ENCODE peak calls at places on chromosome 11, in ten cellular contexts. O is fibroblast of the aortic adventitia; T is GM23248; I is HCT116; Y is GM06990; D is aorta; S is cardiac muscle cell; E is CD8-positive, alpha-beta memory T cell; C is AG09309; W is tibial nerve. V is an unnamed sample.

GRCh38 chr11:35313066-35313765 is 106.1 kb downstream of the SLC1A2 start:
- DNase-seq in O (no peak), T (no peak), I (no peak), Y (peak; percentile 81), D (no peak), S (peak; percentile 7), E (no peak), C (no peak), W (no peak), V (no peak)

GRCh38 chr11:64201524-64201923 is 5.0 kb upstream of the FERMT3 start:
- DNase-seq in O (no peak), T (no peak), I (no peak), Y (no peak), D (no peak), S (no peak), E (no peak), C (no peak), W (no peak), V (no peak)

GRCh38 chr11:96257972-96258951 is 84.7 kb downstream of the MAML2 start:
- DNase-seq in O (no peak), T (peak; percentile 49), I (no peak), Y (peak; percentile 40), D (no peak), S (no peak), E (peak; percentile 63), C (no peak), W (no peak), V (no peak)

GRCh38 chr11:22390283-22390655 is 52.1 kb downstream of the SLC17A6 start:
- DNase-seq in O (no peak), T (no peak), I (no peak), Y (no peak), D (no peak), S (no peak), E (no peak), C (no peak), W (no peak), V (no peak)

GRCh38 chr11:30488304-30488998 is 97.7 kb downstream of the MPPED2 start:
- DNase-seq in O (peak; percentile 28), T (no peak), I (no peak), Y (no peak), D (no peak), S (peak; percentile 36), E (no peak), C (no peak), W (no peak), V (no peak)

GRCh38 chr11:121575250-121575962 is 122.6 kb upstream of the SORL1-AS1 start:
- DNase-seq in O (no peak), T (peak; percentile 8), I (no peak), Y (peak; percentile 75), D (peak; percentile 88), S (no peak), E (no peak), C (peak; percentile 64), W (no peak), V (no peak)

GRCh38 chr11:110376711-110377324 is 52.9 kb upstream of the FDX1 start:
- DNase-seq in O (peak; percentile 91), T (peak; percentile 82), I (peak; percentile 85), Y (no peak), D (peak; percentile 75), S (peak; percentile 94), E (peak; percentile 22), C (peak; percentile 42), W (peak; percentile 18), V (no peak)

GRCh38 chr11:94183886-94184264 is 55.2 kb downstream of the PANX1 start:
- DNase-seq in O (peak; percentile 79), T (peak; percentile 43), I (peak; percentile 49), Y (peak; percentile 22), D (peak; percentile 71), S (peak; percentile 63), E (no peak), C (no peak), W (peak; percentile 34), V (no peak)

GRCh38 chr11:111811445-111811844 is 45.3 kb upstream of the PPP2R1B start:
- DNase-seq in O (no peak), T (no peak), I (no peak), Y (no peak), D (no peak), S (no peak), E (no peak), C (no peak), W (no peak), V (no peak)
- H3K4me3 ChIP-seq in O (no peak overlapping the region), T (no peak overlapping the region), I (no peak overlapping the region), Y (no peak overlapping the region), D (no peak overlapping the region), S (no peak overlapping the region), E (no peak overlapping the region), C (no peak overlapping the region), W (no peak overlapping the region), V (no peak overlapping the region)

GRCh38 chr11:69773626-69774353 is 1.4 kb downstream of the FGF4 start:
- DNase-seq in O (no peak), T (no peak), I (no peak), Y (no peak), D (no peak), S (no peak), E (no peak), C (no peak), W (no peak), V (no peak)

GRCh38 chr11:69772646-69773045 is 2.5 kb downstream of the FGF4 start:
- DNase-seq in O (no peak), T (no peak), I (no peak), Y (no peak), D (no peak), S (no peak), E (no peak), C (no peak), W (no peak), V (no peak)

GRCh38 chr11:69778373-69778772 is 3.2 kb upstream of the FGF4 start:
- DNase-seq in O (no peak), T (no peak), I (no peak), Y (no peak), D (no peak), S (no peak), E (no peak), C (no peak), W (no peak), V (no peak)

GRCh38 chr11:69774354-69775162 is 583 bp downstream of the FGF4 start:
- DNase-seq in O (no peak), T (no peak), I (no peak), Y (no peak), D (no peak), S (peak; percentile 23), E (no peak), C (no peak), W (no peak), V (no peak)

DNA sequence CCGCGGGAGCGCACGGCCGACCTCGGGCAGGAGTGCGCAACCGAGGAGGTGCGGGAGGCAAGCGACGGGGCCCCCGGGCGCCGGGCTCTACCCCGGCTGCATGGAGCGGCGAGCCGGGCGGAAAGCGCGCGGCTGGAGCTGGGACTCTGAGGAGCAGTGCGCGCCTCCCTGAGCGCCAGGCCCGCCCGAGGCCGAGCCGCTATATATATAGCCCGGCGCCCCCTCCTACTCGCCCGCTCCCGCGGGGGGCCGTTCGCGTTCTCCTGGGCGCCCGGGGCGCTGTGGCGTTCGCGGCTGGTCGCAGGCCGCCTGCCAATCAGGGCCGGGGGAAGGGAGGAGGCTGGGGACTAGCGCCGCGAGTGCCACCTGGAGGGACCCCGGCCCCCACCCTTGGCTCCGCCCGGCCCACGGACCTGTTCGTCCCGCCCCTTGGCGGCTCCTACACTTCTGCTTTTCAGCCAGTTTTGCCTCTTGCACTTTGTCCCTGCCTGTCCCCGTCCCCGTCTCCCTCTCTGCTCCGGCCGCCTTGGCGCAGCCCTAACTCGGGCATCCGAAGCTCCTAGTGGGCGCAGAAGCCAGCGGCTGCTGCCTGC is at the start of gene FGF4:
- DNase-seq in O (no peak), T (no peak), I (no peak), Y (no peak), D (no peak), S (peak; percentile 37), E (no peak), C (no peak), W (no peak), V (no peak)
- H3K4me3 ChIP-seq in O (no peak within 1 kb of the TSS), T (no peak within 1 kb of the TSS), I (no peak within 1 kb of the TSS), Y (no peak within 1 kb of the TSS), D (no peak within 1 kb of the TSS), S (peak within 1 kb of the TSS; percentile 13), E (no peak within 1 kb of the TSS), C (no peak within 1 kb of the TSS), W (no peak within 1 kb of the TSS), V (no peak within 1 kb of the TSS)

GRCh38 chr11:116930177-116930576 is 92.8 kb upstream of the APOA1 start:
- DNase-seq in O (peak; percentile 57), T (peak; percentile 22), I (no peak), Y (no peak), D (no peak), S (peak; percentile 30), E (peak; percentile 61), C (no peak), W (no peak), V (no peak)

GRCh38 chr11:116931206-116931953 is 94.0 kb upstream of the APOA1 start:
- DNase-seq in O (peak; percentile 40), T (peak; percentile 46), I (no peak), Y (no peak), D (no peak), S (no peak), E (peak; percentile 79), C (no peak), W (no peak), V (no peak)

GRCh38 chr11:116932182-116932581 is 94.8 kb upstream of the APOA1 start:
- DNase-seq in O (no peak), T (no peak), I (no peak), Y (no peak), D (no peak), S (no peak), E (peak; percentile 31), C (no peak), W (no peak), V (no peak)

GRCh38 chr11:116929393-116930090 is 92.1 kb upstream of the APOA1 start:
- DNase-seq in O (peak; percentile 51), T (peak; percentile 53), I (no peak), Y (no peak), D (no peak), S (no peak), E (no peak), C (no peak), W (no peak), V (no peak)

GRCh38 chr11:116930586-116930985 is 93.2 kb upstream of the APOA1 start:
- DNase-seq in O (no peak), T (no peak), I (no peak), Y (no peak), D (no peak), S (no peak), E (no peak), C (no peak), W (no peak), V (no peak)
- H3K4me3 ChIP-seq in O (peak overlapping the region; percentile 45), T (no peak overlapping the region), I (no peak overlapping the region), Y (no peak overlapping the region), D (no peak overlapping the region), S (no peak overlapping the region), E (peak overlapping the region; percentile 6), C (no peak overlapping the region), W (no peak overlapping the region), V (peak overlapping the region; percentile 10)

GRCh38 chr11:131912127-131912526 is 541.7 kb downstream of the NTM start:
- DNase-seq in O (no peak), T (no peak), I (no peak), Y (no peak), D (no peak), S (no peak), E (no peak), C (no peak), W (no peak), V (no peak)

GRCh38 chr11:131908316-131908715 is 537.9 kb downstream of the NTM start:
- DNase-seq in O (no peak), T (peak; percentile 36), I (no peak), Y (no peak), D (no peak), S (no peak), E (no peak), C (no peak), W (no peak), V (no peak)

GRCh38 chr11:131907371-131907770 is 537.0 kb downstream of the NTM start:
- DNase-seq in O (no peak), T (no peak), I (no peak), Y (no peak), D (no peak), S (no peak), E (no peak), C (no peak), W (no peak), V (no peak)

GRCh38 chr11:131910491-131911387 is 540.3 kb downstream of the NTM start:
- DNase-seq in O (peak; percentile 53), T (peak; percentile 77), I (no peak), Y (no peak), D (no peak), S (peak; percentile 59), E (no peak), C (no peak), W (no peak), V (no peak)

DNA sequence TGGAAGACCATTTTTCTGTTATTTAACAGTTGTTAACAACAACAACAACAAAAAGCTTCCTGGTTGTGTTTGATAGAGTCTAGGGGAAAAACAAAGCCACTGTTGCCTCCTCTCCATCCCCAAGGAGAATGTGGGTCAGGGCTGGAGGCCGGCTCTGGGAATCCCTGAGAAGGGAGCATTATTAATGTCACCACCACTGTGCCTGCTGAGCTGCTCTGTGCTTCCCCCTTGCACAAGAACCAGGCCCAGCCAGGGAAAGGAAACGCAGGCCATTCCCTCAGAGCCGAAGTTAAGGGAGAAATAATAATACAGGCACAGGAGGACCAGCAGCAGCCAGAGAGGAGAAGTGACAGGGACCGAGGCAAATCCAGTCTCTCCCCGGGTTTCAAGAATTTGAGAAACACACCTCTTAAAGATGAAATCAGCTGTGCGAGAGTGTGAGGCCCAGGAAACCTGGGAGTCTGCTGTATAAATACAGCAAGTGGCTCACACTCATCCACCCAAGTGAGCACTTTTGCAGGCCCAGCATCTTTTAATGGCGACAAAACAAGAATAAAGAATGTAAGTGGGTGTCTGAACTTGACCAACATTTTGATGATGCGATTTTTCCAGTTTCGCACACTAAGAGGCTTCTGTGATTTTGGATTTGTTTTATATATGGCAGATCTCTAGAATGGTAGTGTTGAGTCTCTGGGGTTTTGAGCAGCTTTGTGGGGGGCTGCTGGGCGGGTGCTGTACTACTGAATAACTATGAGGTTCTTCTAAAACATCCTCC is 539.2 kb downstream of the NTM start:
- DNase-seq in O (peak; percentile 39), T (peak; percentile 58), I (no peak), Y (no peak), D (no peak), S (no peak), E (no peak), C (no peak), W (no peak), V (no peak)
- H3K4me3 ChIP-seq in O (peak overlapping the region; percentile 88), T (peak overlapping the region; percentile 95), I (no peak overlapping the region), Y (no peak overlapping the region), D (no peak overlapping the region), S (no peak overlapping the region), E (no peak overlapping the region), C (peak overlapping the region; percentile 87), W (no peak overlapping the region), V (peak overlapping the region; percentile 63)